ENCODE peak calls at places on chromosomes 13 and 19, in seven cellular contexts. One of them, this sample, is unnamed.
A peak's percentile ranks its signal among the peaks of the same experiment; 100 is the strongest.

GRCh38 chr13:74132152-74132767 is 1.9 kb downstream of the KLF12 start:
- DNase-seq in amygdala: no peak
- DNase-seq in heart left ventricle: no peak
- DNase-seq in stimulated activated CD4-positive, alpha-beta T cell treated with anti-CD3 and anti-CD28 coated beads, Interleukin-12 subunit alpha, Interleukin-12 subunit beta, amount 100 ng/mL, for 4 hours: no peak
- DNase-seq in mucosa of gallbladder: no peak
- DNase-seq in HCT116: no peak
- DNase-seq in stimulated activated CD8-positive, alpha-beta memory T cell treated with anti-CD3 and anti-CD28 coated beads, Interleukin-4, amount 100 ng/mL, for 1 hour: no peak
- DNase-seq in this sample: no peak

GRCh38 chr19:7687177-7687576 is 6.5 kb downstream of the TRAPPC5 start:
- DNase-seq in amygdala: no peak
- DNase-seq in stimulated activated CD8-positive, alpha-beta memory T cell treated with anti-CD3 and anti-CD28 coated beads, Interleukin-4, amount 100 ng/mL, for 1 hour: no peak
- DNase-seq in heart left ventricle: no peak
- DNase-seq in HCT116: no peak
- DNase-seq in mucosa of gallbladder: no peak
- DNase-seq in stimulated activated CD4-positive, alpha-beta T cell treated with anti-CD3 and anti-CD28 coated beads, Interleukin-12 subunit alpha, Interleukin-12 subunit beta, amount 100 ng/mL, for 4 hours: no peak
- DNase-seq in this sample: no peak

GRCh38 chr19:1241417-1242095 is at the start of gene ATP5F1D:
- DNase-seq in amygdala: peak; percentile 86
- DNase-seq in mucosa of gallbladder: peak; percentile 95
- DNase-seq in stimulated activated CD4-positive, alpha-beta T cell treated with anti-CD3 and anti-CD28 coated beads, Interleukin-12 subunit alpha, Interleukin-12 subunit beta, amount 100 ng/mL, for 4 hours: peak; percentile 90
- DNase-seq in HCT116: no peak
- DNase-seq in stimulated activated CD8-positive, alpha-beta memory T cell treated with anti-CD3 and anti-CD28 coated beads, Interleukin-4, amount 100 ng/mL, for 1 hour: peak; percentile 91
- DNase-seq in heart left ventricle: peak; percentile 98
- DNase-seq in this sample: no peak

GRCh38 chr19:3029070-3029923 is at the start of gene TLE2:
- DNase-seq in HCT116: no peak
- DNase-seq in mucosa of gallbladder: no peak
- DNase-seq in amygdala: no peak
- DNase-seq in stimulated activated CD8-positive, alpha-beta memory T cell treated with anti-CD3 and anti-CD28 coated beads, Interleukin-4, amount 100 ng/mL, for 1 hour: no peak
- DNase-seq in stimulated activated CD4-positive, alpha-beta T cell treated with anti-CD3 and anti-CD28 coated beads, Interleukin-12 subunit alpha, Interleukin-12 subunit beta, amount 100 ng/mL, for 4 hours: peak; percentile 24
- DNase-seq in heart left ventricle: no peak
- DNase-seq in this sample: no peak

GRCh38 chr13:51786425-51787010 is 17.4 kb downstream of the DHRS12 start:
- DNase-seq in mucosa of gallbladder: no peak
- DNase-seq in HCT116: no peak
- DNase-seq in stimulated activated CD4-positive, alpha-beta T cell treated with anti-CD3 and anti-CD28 coated beads, Interleukin-12 subunit alpha, Interleukin-12 subunit beta, amount 100 ng/mL, for 4 hours: no peak
- DNase-seq in stimulated activated CD8-positive, alpha-beta memory T cell treated with anti-CD3 and anti-CD28 coated beads, Interleukin-4, amount 100 ng/mL, for 1 hour: no peak
- DNase-seq in heart left ventricle: no peak
- DNase-seq in amygdala: no peak
- DNase-seq in this sample: no peak

GRCh38 chr13:67101730-67102467 is 128.2 kb downstream of the PCDH9 start:
- DNase-seq in stimulated activated CD8-positive, alpha-beta memory T cell treated with anti-CD3 and anti-CD28 coated beads, Interleukin-4, amount 100 ng/mL, for 1 hour: no peak
- DNase-seq in HCT116: no peak
- DNase-seq in heart left ventricle: no peak
- DNase-seq in mucosa of gallbladder: no peak
- DNase-seq in amygdala: no peak
- DNase-seq in stimulated activated CD4-positive, alpha-beta T cell treated with anti-CD3 and anti-CD28 coated beads, Interleukin-12 subunit alpha, Interleukin-12 subunit beta, amount 100 ng/mL, for 4 hours: no peak
- DNase-seq in this sample: no peak

GRCh38 chr13:78121459-78122348 is 203.1 kb upstream of the EDNRB start:
- DNase-seq in amygdala: no peak
- DNase-seq in mucosa of gallbladder: peak; percentile 55
- DNase-seq in stimulated activated CD8-positive, alpha-beta memory T cell treated with anti-CD3 and anti-CD28 coated beads, Interleukin-4, amount 100 ng/mL, for 1 hour: no peak
- DNase-seq in stimulated activated CD4-positive, alpha-beta T cell treated with anti-CD3 and anti-CD28 coated beads, Interleukin-12 subunit alpha, Interleukin-12 subunit beta, amount 100 ng/mL, for 4 hours: peak; percentile 8
- DNase-seq in HCT116: peak; percentile 34
- DNase-seq in heart left ventricle: no peak
- DNase-seq in this sample: no peak

GRCh38 chr13:113117335-113117872 is 5.2 kb upstream of the F10 start:
- DNase-seq in mucosa of gallbladder: no peak
- DNase-seq in heart left ventricle: no peak
- DNase-seq in stimulated activated CD8-positive, alpha-beta memory T cell treated with anti-CD3 and anti-CD28 coated beads, Interleukin-4, amount 100 ng/mL, for 1 hour: no peak
- DNase-seq in stimulated activated CD4-positive, alpha-beta T cell treated with anti-CD3 and anti-CD28 coated beads, Interleukin-12 subunit alpha, Interleukin-12 subunit beta, amount 100 ng/mL, for 4 hours: no peak
- DNase-seq in amygdala: no peak
- DNase-seq in HCT116: no peak
- DNase-seq in this sample: no peak

GRCh38 chr19:13841339-13842293 is 35.3 kb upstream of the NANOS3 start:
- DNase-seq in amygdala: no peak
- DNase-seq in HCT116: no peak
- DNase-seq in stimulated activated CD8-positive, alpha-beta memory T cell treated with anti-CD3 and anti-CD28 coated beads, Interleukin-4, amount 100 ng/mL, for 1 hour: no peak
- DNase-seq in mucosa of gallbladder: no peak
- DNase-seq in stimulated activated CD4-positive, alpha-beta T cell treated with anti-CD3 and anti-CD28 coated beads, Interleukin-12 subunit alpha, Interleukin-12 subunit beta, amount 100 ng/mL, for 4 hours: no peak
- DNase-seq in heart left ventricle: no peak
- DNase-seq in this sample: no peak

GRCh38 chr19:48249502-48250014 is 6.2 kb downstream of the CARD8 start:
- DNase-seq in HCT116: no peak
- DNase-seq in stimulated activated CD8-positive, alpha-beta memory T cell treated with anti-CD3 and anti-CD28 coated beads, Interleukin-4, amount 100 ng/mL, for 1 hour: peak; percentile 43
- DNase-seq in stimulated activated CD4-positive, alpha-beta T cell treated with anti-CD3 and anti-CD28 coated beads, Interleukin-12 subunit alpha, Interleukin-12 subunit beta, amount 100 ng/mL, for 4 hours: peak; percentile 68
- DNase-seq in amygdala: no peak
- DNase-seq in heart left ventricle: peak; percentile 76
- DNase-seq in mucosa of gallbladder: peak; percentile 32
- DNase-seq in this sample: no peak

This sample was measured in keratinocyte.